ENCODE peak calls at places on chromosomes 12 and 14, in four cellular contexts. S, G, B and Q are unnamed samples. For H3K4me1, the result is how much of the 10 kb centered on the place peaks cover.

GRCh38 chr14:90453401-90453951 is 56.6 kb downstream of the CALM1 start:
- DNase-seq in G (no peak), S (no peak), B (no peak), Q (no peak)

GRCh38 chr14:47278233-47278842 is 397.1 kb downstream of the MDGA2 start:
- DNase-seq in S (peak), B (peak), G (no peak), Q (no peak)

GRCh38 chr14:99257122-99257672 is 14.8 kb downstream of the BCL11B start:
- DNase-seq in S (no peak), G (no peak), B (no peak), Q (no peak)

GRCh38 chr14:100436745-100437406 is 113.7 kb downstream of the SLC25A47 start:
- DNase-seq in B (no peak), G (no peak), S (no peak), Q (no peak)

GRCh38 chr14:29712586-29712985 is 215.1 kb downstream of the PRKD1 start:
- DNase-seq in B (no peak), S (no peak), G (no peak), Q (no peak)

GRCh38 chr12:27076930-27077329 is 5.4 kb downstream of the C12orf71 start:
- DNase-seq in G (no peak), B (no peak), S (no peak), Q (peak)

GRCh38 chr14:54792288-54792687 is 110.3 kb downstream of the GCH1 start:
- DNase-seq in B (no peak), S (no peak), G (no peak), Q (no peak)

GRCh38 chr12:15627995-15628945 is 160.9 kb downstream of the EPS8 start:
- DNase-seq in S (peak), B (no peak), G (no peak), Q (no peak)

GRCh38 chr12:113072136-113072535 is 15.6 kb downstream of the DTX1 start:
- DNase-seq in G (no peak), S (peak), B (no peak), Q (no peak)

GRCh38 chr14:63717704-63718103 is 10.2 kb downstream of the SGPP1 start:
- DNase-seq in G (no peak), S (no peak), B (no peak), Q (no peak)

GRCh38 chr14:75279153-75279738 is 618 bp downstream of the FOS start:
- DNase-seq in G (peak), S (no peak), B (no peak), Q (no peak)

GRCh38 chr12:14394317-14395058 is 29.0 kb downstream of the ATF7IP start:
- DNase-seq in S (peak), B (peak), G (no peak), Q (peak)

GRCh38 chr12:5912011-5912410 is 33.0 kb downstream of the ANO2 start:
- DNase-seq in S (no peak), B (no peak), G (no peak), Q (no peak)

GRCh38 chr12:53505086-53505485 is 2.2 kb downstream of the NPFF start:
- DNase-seq in B (no peak), G (no peak), S (no peak), Q (no peak)

GRCh38 chr14:104141621-104142091 is 3.3 kb downstream of the KIF26A start:
- DNase-seq in G (no peak), B (no peak), S (no peak), Q (no peak)

GRCh38 chr12:86634706-86635410 is 378.7 kb upstream of the MGAT4C start:
- DNase-seq in G (no peak), B (no peak), S (no peak), Q (no peak)

GRCh38 chr12:70929029-70929428 is 8.5 kb upstream of the PTPRR start:
- DNase-seq in G (no peak), S (no peak), B (no peak), Q (no peak)

GRCh38 chr14:58904771-58905170 is 267.0 kb downstream of the DACT1 start:
- DNase-seq in B (no peak), S (no peak), G (no peak), Q (no peak)

GRCh38 chr14:46054526-46054925 is 597.1 kb downstream of the RPL10L start:
- DNase-seq in G (no peak), B (no peak), S (no peak), Q (no peak)

GRCh38 chr12:85872497-85873091 is 1.5 kb upstream of the NTS start:
- DNase-seq in S (peak), B (peak), G (no peak), Q (no peak)

GRCh38 chr12:70719672-70720420 is 82.6 kb upstream of the PTPRB start:
- DNase-seq in G (no peak), B (no peak), S (peak), Q (peak)

GRCh38 chr14:87233806-87234384 is 759.1 kb downstream of the GALC start:
- DNase-seq in S (no peak), B (no peak), G (no peak), Q (no peak)

GRCh38 chr14:22047105-22047504 is 373.5 kb upstream of the OR4E1 start:
- DNase-seq in S (peak), B (no peak), G (no peak), Q (no peak)

GRCh38 chr14:23883684-23884540 is 69.7 kb upstream of the DHRS4 start:
- DNase-seq in G (no peak), B (no peak), S (peak), Q (no peak)

GRCh38 chr14:71013551-71014192 is 106.4 kb downstream of the PCNX1 start:
- DNase-seq in B (no peak), S (no peak), G (no peak), Q (no peak)

GRCh38 chr14:71592361-71592760 is 339.9 kb upstream of the RGS6 start:
- DNase-seq in G (no peak), S (no peak), B (no peak), Q (no peak)

GRCh38 chr14:73463411-73463810 is 5.1 kb upstream of the NUMB start:
- DNase-seq in B (no peak), S (peak), G (no peak), Q (peak)

DNA sequence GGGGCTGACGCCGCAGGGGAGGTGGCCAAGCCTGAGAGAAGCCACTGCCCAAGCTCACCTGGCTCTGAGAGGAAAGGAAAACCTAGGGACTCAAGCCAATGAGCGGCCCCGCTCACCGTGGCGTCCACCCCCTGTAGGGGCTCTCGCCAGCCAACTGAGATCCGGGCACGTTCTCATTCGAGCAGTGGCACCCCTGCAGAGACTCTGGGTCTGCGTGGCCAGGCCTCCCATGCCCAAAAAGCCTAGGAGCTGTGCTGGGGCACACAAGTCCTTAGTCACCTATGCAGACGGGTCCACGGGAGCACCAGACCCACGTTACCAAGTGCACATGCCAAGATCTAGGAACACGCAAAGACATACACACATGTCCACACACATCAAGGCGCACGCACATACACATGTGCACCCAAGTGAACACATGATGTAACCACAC is 106.2 kb downstream of the NCOR2 start:
- DNase-seq in G (no peak), B (no peak), S (no peak), Q (no peak)
- H3K4me1 ChIP-seq in G (half or more), B (under half), S (under half), Q (under half)

GRCh38 chr12:111173391-111174282 is 195.3 kb downstream of the PHETA1 start:
- DNase-seq in B (no peak), G (no peak), S (no peak), Q (no peak)
- H3K4me1 ChIP-seq in B (under half), G (under half), S (under half), Q (under half)

GRCh38 chr14:101630056-101630960 is 69.0 kb downstream of the DIO3 start:
- DNase-seq in B (no peak), S (no peak), G (no peak), Q (no peak)
- H3K4me1 ChIP-seq in B (under half), S (under half), G (under half), Q (under half)

GRCh38 chr14:93941293-93941910 is 14.3 kb downstream of the FAM181A start:
- DNase-seq in S (no peak), B (no peak), G (no peak), Q (no peak)
- H3K4me1 ChIP-seq in S (under half), B (under half), G (under half), Q (under half)